ENCODE peak calls at places on chromosomes 1 and 21, in ten cellular contexts. W, S, B, Y, F, Q, N, C, D and L are unnamed samples.

GRCh38 chr1:201061049-201061448 is 37.5 kb upstream of the KIF21B start:
- DNase-seq in W (no peak), S (no peak), B (no peak), Y (no peak), F (no peak), Q (no peak), N (no peak), C (no peak), D (no peak), L (no peak)

GRCh38 chr1:186807162-186807561 is 21.6 kb upstream of the PLA2G4A start:
- DNase-seq in W (no peak), S (no peak), B (no peak), Y (no peak), F (no peak), Q (no peak), N (no peak), C (no peak), D (no peak), L (no peak)

GRCh38 chr1:90476411-90476810 is 240.7 kb downstream of the BARHL2 start:
- DNase-seq in W (no peak), S (no peak), B (no peak), Y (no peak), F (no peak), Q (no peak), N (no peak), C (no peak), D (no peak), L (no peak)

GRCh38 chr1:184945034-184945433 is 29.3 kb downstream of the NIBAN1 start:
- DNase-seq in W (no peak), S (no peak), B (no peak), Y (no peak), F (no peak), Q (no peak), N (no peak), C (no peak), D (no peak), L (no peak)

GRCh38 chr1:156097499-156098178 is 15.4 kb upstream of the MEX3A start:
- DNase-seq in W (no peak), S (no peak), B (no peak), Y (no peak), F (no peak), Q (no peak), N (no peak), C (peak; percentile 76), D (no peak), L (no peak)

GRCh38 chr1:112618114-112618720 is 724 bp downstream of the ST7L start:
- DNase-seq in W (peak; percentile 55), S (no peak), B (no peak), Y (peak; percentile 22), F (no peak), Q (peak; percentile 1), N (no peak), C (peak; percentile 4), D (peak; percentile 29), L (peak; percentile 69)

GRCh38 chr21:39633770-39634181 is 21.0 kb downstream of the B3GALT5 start:
- DNase-seq in W (no peak), S (peak; percentile 86), B (no peak), Y (no peak), F (peak; percentile 74), Q (peak; percentile 90), N (no peak), C (no peak), D (peak; percentile 95), L (peak; percentile 92)

GRCh38 chr1:200029624-200030074 is 2.1 kb downstream of the NR5A2 start:
- DNase-seq in W (peak; percentile 86), S (no peak), B (no peak), Y (no peak), F (no peak), Q (no peak), N (no peak), C (no peak), D (no peak), L (no peak)

GRCh38 chr1:67921725-67922489 is 88.6 kb upstream of the GNG12 start:
- DNase-seq in W (no peak), S (no peak), B (no peak), Y (no peak), F (no peak), Q (no peak), N (no peak), C (no peak), D (no peak), L (peak; percentile 64)

GRCh38 chr21:38126677-38127271 is 130.0 kb upstream of the KCNJ15 start:
- DNase-seq in W (peak; percentile 85), S (peak; percentile 53), B (peak; percentile 48), Y (peak; percentile 41), F (peak; percentile 43), Q (peak; percentile 61), N (no peak), C (peak; percentile 28), D (peak; percentile 52), L (peak; percentile 59)

GRCh38 chr21:27799861-27800260 is 833.0 kb upstream of the ADAMTS5 start:
- DNase-seq in W (no peak), S (no peak), B (no peak), Y (no peak), F (no peak), Q (no peak), N (no peak), C (no peak), D (no peak), L (no peak)

GRCh38 chr1:64437453-64437852 is 32.5 kb upstream of the CACHD1 start:
- DNase-seq in W (no peak), S (no peak), B (no peak), Y (no peak), F (no peak), Q (no peak), N (no peak), C (no peak), D (no peak), L (no peak)

GRCh38 chr1:43973981-43974442 is 748 bp upstream of the ATP6V0B start:
- DNase-seq in W (no peak), S (peak; percentile 39), B (peak; percentile 51), Y (no peak), F (no peak), Q (no peak), N (no peak), C (no peak), D (no peak), L (peak; percentile 22)

GRCh38 chr1:24417681-24418080 is 2.1 kb downstream of the NIPAL3 start:
- DNase-seq in W (no peak), S (no peak), B (no peak), Y (no peak), F (no peak), Q (no peak), N (no peak), C (no peak), D (peak; percentile 82), L (peak; percentile 40)

GRCh38 chr1:172928412-172928811 is 122.3 kb downstream of the TNFSF18 start:
- DNase-seq in W (no peak), S (peak; percentile 22), B (no peak), Y (no peak), F (no peak), Q (no peak), N (no peak), C (no peak), D (peak; percentile 95), L (peak; percentile 85)

GRCh38 chr1:37127254-37127748 is 93.0 kb upstream of the GRIK3 start:
- DNase-seq in W (no peak), S (no peak), B (no peak), Y (no peak), F (no peak), Q (no peak), N (no peak), C (no peak), D (no peak), L (no peak)

GRCh38 chr1:92749024-92749634 is 35.8 kb downstream of the EVI5 start:
- DNase-seq in W (peak; percentile 63), S (peak; percentile 41), B (no peak), Y (peak; percentile 17), F (no peak), Q (peak; percentile 56), N (no peak), C (peak; percentile 8), D (peak; percentile 70), L (peak; percentile 86)

GRCh38 chr1:248817065-248817464 is 8.7 kb downstream of the SH3BP5L start:
- DNase-seq in W (no peak), S (no peak), B (peak; percentile 17), Y (no peak), F (no peak), Q (no peak), N (no peak), C (no peak), D (no peak), L (no peak)

GRCh38 chr1:41509270-41509671 is 24.8 kb upstream of the EDN2 start:
- DNase-seq in W (no peak), S (no peak), B (no peak), Y (no peak), F (no peak), Q (no peak), N (no peak), C (no peak), D (no peak), L (no peak)

GRCh38 chr1:162316187-162316586 is 60.5 kb downstream of the SPATA46 start:
- DNase-seq in W (no peak), S (no peak), B (no peak), Y (no peak), F (no peak), Q (no peak), N (no peak), C (no peak), D (no peak), L (no peak)

GRCh38 chr1:2433196-2433595 is 20.8 kb upstream of the PEX10 start:
- DNase-seq in W (peak; percentile 6), S (no peak), B (no peak), Y (no peak), F (no peak), Q (no peak), N (no peak), C (no peak), D (no peak), L (no peak)

GRCh38 chr1:78676996-78677395 is 27.4 kb downstream of the IFI44 start:
- DNase-seq in W (no peak), S (no peak), B (no peak), Y (no peak), F (no peak), Q (no peak), N (no peak), C (no peak), D (no peak), L (no peak)